ENCODE peak calls at places on chromosomes 11 and 22, in eight cellular contexts. C is adrenal gland; D is T-helper 2 cell; S is stimulated activated naive B cell treated with anti-CD40 and anti-IgM and Interleukin-4, amounts not matched to agents 10 μg/mL and 1 μg/mL and 100 μg/mL, for 72 hours; O is MM.1S; J is H1; Q is stimulated activated CD4-positive, alpha-beta T cell treated with anti-CD3 and anti-CD28 coated beads, Interleukin-2, amount 100 ng/mL, for 48 hours; W is CD4-positive, CD25-positive, alpha-beta regulatory T cell. M is an unnamed sample.

GRCh38 chr22:48321986-48322545 is 1505.6 kb downstream of the BRD1 start:
- DNase-seq in S (no peak), O (no peak), C (no peak), W (no peak), D (no peak), J (no peak), Q (no peak), M (no peak)

GRCh38 chr11:129785383-129786111 is 30.1 kb upstream of the TMEM45B start:
- DNase-seq in J (no peak), W (no peak), C (no peak), S (no peak), Q (no peak), O (no peak), D (no peak), M (no peak)

GRCh38 chr22:17783773-17784480 is 9.7 kb upstream of the BID start:
- DNase-seq in C (no peak), Q (no peak), D (no peak), W (no peak), J (no peak), O (no peak), S (no peak), M (no peak)

GRCh38 chr11:62574363-62575057 is 819 bp upstream of the EEF1G start:
- DNase-seq in W (no peak), S (no peak), C (peak; percentile 52), J (no peak), Q (no peak), O (peak; percentile 23), D (no peak), M (peak; percentile 32)

GRCh38 chr11:126421243-126421642 is 65.8 kb downstream of the ST3GAL4 start:
- DNase-seq in Q (no peak), S (no peak), O (no peak), D (no peak), J (no peak), W (no peak), C (peak; percentile 68), M (no peak)

GRCh38 chr22:42961815-42962214 is 53.1 kb downstream of the PACSIN2 start:
- DNase-seq in J (no peak), W (no peak), Q (no peak), D (no peak), C (no peak), S (no peak), O (no peak), M (no peak)

GRCh38 chr22:23260645-23261581 is 80.6 kb downstream of the BCR start:
- DNase-seq in S (no peak), Q (no peak), D (no peak), W (no peak), C (no peak), J (no peak), O (no peak), M (no peak)

GRCh38 chr22:43128928-43129424 is 14.2 kb downstream of the MCAT start:
- DNase-seq in D (no peak), S (no peak), O (peak; percentile 92), Q (no peak), W (no peak), C (no peak), J (peak; percentile 57), M (no peak)

GRCh38 chr11:9176136-9176535 is 84.7 kb upstream of the SCUBE2 start:
- DNase-seq in S (no peak), D (no peak), Q (no peak), C (no peak), J (no peak), W (no peak), O (no peak), M (no peak)

GRCh38 chr11:18322818-18323570 is 627 bp downstream of the GTF2H1 start:
- DNase-seq in O (no peak), Q (no peak), W (no peak), J (no peak), D (no peak), S (no peak), C (no peak), M (no peak)

GRCh38 chr11:121416909-121417567 is 35.1 kb upstream of the SORL1 start:
- DNase-seq in S (peak; percentile 77), O (no peak), Q (peak; percentile 41), D (peak; percentile 13), J (no peak), W (no peak), C (peak; percentile 87), M (peak; percentile 77)

GRCh38 chr22:32625985-32626384 is 151.4 kb downstream of the FBXO7 start:
- DNase-seq in C (no peak), Q (no peak), D (no peak), S (no peak), O (no peak), J (no peak), W (no peak), M (no peak)

GRCh38 chr11:94117871-94118270 is 10.8 kb upstream of the PANX1 start:
- DNase-seq in Q (no peak), S (no peak), O (no peak), J (no peak), C (no peak), D (no peak), W (no peak), M (no peak)

GRCh38 chr11:62025429-62026105 is 58.1 kb upstream of the FTH1 start:
- DNase-seq in O (peak; percentile 11), S (peak; percentile 51), Q (peak; percentile 30), W (peak; percentile 77), D (peak; percentile 78), J (no peak), C (peak; percentile 62), M (no peak)

GRCh38 chr11:12175694-12176241 is 65.4 kb downstream of the MICAL2 start:
- DNase-seq in D (no peak), S (no peak), W (no peak), J (no peak), Q (no peak), O (peak; percentile 60), C (no peak), M (no peak)

GRCh38 chr22:20775342-20775895 is 1.5 kb downstream of the SERPIND1 start:
- DNase-seq in J (no peak), S (no peak), Q (no peak), W (no peak), C (no peak), O (no peak), D (no peak), M (no peak)

GRCh38 chr22:37501176-37501609 is 15.0 kb upstream of the MFNG start:
- DNase-seq in C (no peak), J (no peak), D (no peak), W (no peak), S (no peak), O (no peak), Q (no peak), M (no peak)

GRCh38 chr11:66818231-66818955 is 24.8 kb upstream of the RCE1 start:
- DNase-seq in O (no peak), J (no peak), D (no peak), W (no peak), C (no peak), Q (no peak), S (no peak), M (no peak)

GRCh38 chr11:2256293-2256913 is 14.0 kb downstream of the ASCL2 start:
- DNase-seq in J (no peak), W (no peak), Q (no peak), D (no peak), O (no peak), S (no peak), C (no peak), M (peak; percentile 46)

GRCh38 chr11:813037-813436 is 3.3 kb downstream of the RPLP2 start:
- DNase-seq in O (no peak), D (no peak), C (no peak), W (no peak), Q (no peak), J (no peak), S (no peak), M (no peak)

GRCh38 chr22:46125311-46125710 is 25.0 kb upstream of the PPARA start:
- DNase-seq in J (no peak), W (no peak), O (no peak), Q (no peak), D (no peak), C (no peak), S (no peak), M (no peak)

GRCh38 chr11:123640677-123641494 is 13.5 kb downstream of the SCN3B start:
- DNase-seq in J (peak; percentile 86), O (peak; percentile 52), Q (peak; percentile 22), C (peak; percentile 53), W (peak; percentile 6), D (peak; percentile 15), S (peak; percentile 26), M (no peak)

GRCh38 chr11:17653606-17654005 is 65.8 kb upstream of the MYOD1 start:
- DNase-seq in O (no peak), D (no peak), W (no peak), J (no peak), Q (no peak), C (no peak), S (no peak), M (no peak)

GRCh38 chr22:48356731-48357130 is 1470.9 kb downstream of the BRD1 start:
- DNase-seq in W (no peak), D (no peak), S (no peak), C (no peak), O (no peak), J (no peak), Q (no peak), M (no peak)

GRCh38 chr11:36469063-36469462 is 41.0 kb downstream of the TRAF6 start:
- DNase-seq in Q (no peak), O (no peak), J (peak; percentile 94), C (no peak), W (no peak), S (no peak), D (no peak), M (no peak)

GRCh38 chr11:16226245-16226644 is 130.1 kb downstream of the SOX6 start:
- DNase-seq in Q (no peak), W (no peak), J (no peak), C (peak; percentile 24), O (peak; percentile 36), D (no peak), S (no peak), M (peak; percentile 57)

GRCh38 chr11:131904756-131905155 is 534.3 kb downstream of the NTM start:
- DNase-seq in C (no peak), O (no peak), Q (no peak), W (no peak), D (no peak), J (peak; percentile 58), S (no peak), M (no peak)

GRCh38 chr11:22680628-22681027 is 14.2 kb downstream of the GAS2 start:
- DNase-seq in O (peak; percentile 49), Q (no peak), W (no peak), C (no peak), J (no peak), D (no peak), S (no peak), M (no peak)

GRCh38 chr11:123145220-123145619 is 49.8 kb downstream of the CLMP start:
- DNase-seq in C (peak; percentile 83), S (no peak), J (no peak), D (no peak), Q (no peak), O (no peak), W (no peak), M (no peak)

GRCh38 chr22:50621948-50622722 is 5.8 kb downstream of the ARSA start:
- DNase-seq in O (peak; percentile 15), C (no peak), J (peak; percentile 50), D (no peak), S (no peak), Q (no peak), W (no peak), M (peak; percentile 62)

GRCh38 chr11:62132188-62132587 is 8.4 kb downstream of the INCENP start:
- DNase-seq in C (peak; percentile 93), J (no peak), D (no peak), W (no peak), O (no peak), S (no peak), Q (no peak), M (peak; percentile 30)

GRCh38 chr22:46596032-46596441 is 24.1 kb upstream of the GRAMD4 start:
- DNase-seq in D (no peak), C (peak; percentile 90), O (no peak), S (no peak), W (no peak), Q (no peak), J (no peak), M (no peak)

GRCh38 chr11:104164028-104164520 is at the start of gene PDGFD:
- DNase-seq in C (peak; percentile 85), J (peak; percentile 85), S (peak; percentile 50), D (no peak), Q (no peak), O (peak; percentile 75), W (no peak), M (peak; percentile 50)

GRCh38 chr11:125226701-125227100 is 62.1 kb downstream of the PKNOX2 start:
- DNase-seq in O (no peak), J (no peak), W (no peak), C (no peak), D (no peak), S (no peak), Q (no peak), M (no peak)